ENCODE peak calls at places on chromosome 4, in seven cellular contexts. U is prostate gland; P is effector memory CD4-positive, alpha-beta T cell; G is BE2C; F is CD8-positive, alpha-beta memory T cell; T is heart right ventricle; Z is AG04450. Y is an unnamed sample.

GRCh38 chr4:8063974-8064563 is 94.5 kb downstream of the ABLIM2 start:
- DNase-seq in Z (no peak), U (no peak), G (no peak), T (no peak), P (no peak), F (no peak), Y (peak; percentile 7)

GRCh38 chr4:38151870-38152269 is 191.7 kb downstream of the PTTG2 start:
- DNase-seq in F (no peak), Z (no peak), U (no peak), P (no peak), G (no peak), T (no peak), Y (peak; percentile 68)

GRCh38 chr4:47668810-47669408 is 169.0 kb downstream of the CORIN start:
- DNase-seq in F (peak; percentile 5), P (no peak), T (peak; percentile 32), U (peak; percentile 38), G (peak; percentile 21), Z (peak; percentile 16), Y (peak; percentile 48)

GRCh38 chr4:82833696-82834313 is 35.2 kb upstream of the SCD5 start:
- DNase-seq in T (peak; percentile 22), Z (peak; percentile 74), P (no peak), G (no peak), F (no peak), U (no peak), Y (peak; percentile 86)

GRCh38 chr4:84503495-84504437 is 4.7 kb upstream of the NKX6-1 start:
- DNase-seq in T (peak; percentile 23), Z (peak; percentile 21), F (no peak), G (peak; percentile 59), P (no peak), U (peak; percentile 30), Y (peak; percentile 63)

GRCh38 chr4:100493756-100494155 is 24.1 kb downstream of the EMCN start:
- DNase-seq in Z (no peak), P (no peak), T (no peak), U (no peak), F (no peak), G (no peak), Y (peak; percentile 45)

GRCh38 chr4:106315476-106315967 is 487 bp downstream of the TBCK start:
- DNase-seq in T (no peak), Z (no peak), P (peak; percentile 19), F (peak; percentile 37), G (no peak), U (peak; percentile 39), Y (peak; percentile 47)

GRCh38 chr4:85919488-85919887 is 440.4 kb downstream of the MAPK10 start:
- DNase-seq in P (no peak), T (no peak), G (no peak), Z (no peak), F (no peak), U (no peak), Y (no peak)

GRCh38 chr4:16267639-16268038 is 41.4 kb upstream of the TAPT1 start:
- DNase-seq in U (no peak), F (no peak), P (no peak), T (no peak), G (no peak), Z (no peak), Y (no peak)

GRCh38 chr4:152073738-152074137 is 312.9 kb upstream of the GATB start:
- DNase-seq in U (no peak), T (peak; percentile 10), G (peak; percentile 15), P (no peak), F (no peak), Z (no peak), Y (peak; percentile 55)

GRCh38 chr4:7764466-7764865 is 175.2 kb downstream of the AFAP1 start:
- DNase-seq in U (no peak), Z (no peak), P (no peak), F (no peak), T (no peak), G (no peak), Y (no peak)

GRCh38 chr4:186170966-186171365 is 20.4 kb upstream of the CYP4V2 start:
- DNase-seq in Z (no peak), G (no peak), T (no peak), F (no peak), U (no peak), P (no peak), Y (no peak)

GRCh38 chr4:104728380-104729122 is 233.9 kb upstream of the CXXC4 start:
- DNase-seq in G (no peak), Z (peak; percentile 47), F (no peak), T (no peak), P (no peak), U (no peak), Y (peak; percentile 98)

GRCh38 chr4:134780244-134780643 is 578.7 kb upstream of the PABPC4L start:
- DNase-seq in T (no peak), U (no peak), P (no peak), F (no peak), Z (no peak), G (no peak), Y (no peak)

GRCh38 chr4:61533140-61533539 is 333.0 kb downstream of the ADGRL3 start:
- DNase-seq in P (no peak), T (no peak), G (no peak), U (no peak), F (no peak), Z (no peak), Y (peak; percentile 77)

GRCh38 chr4:98470831-98471230 is 187.6 kb downstream of the TSPAN5 start:
- DNase-seq in F (no peak), U (no peak), T (no peak), G (no peak), Z (no peak), P (no peak), Y (peak; percentile 97)

GRCh38 chr4:90904018-90904417 is 776.8 kb downstream of the CCSER1 start:
- DNase-seq in T (no peak), U (no peak), G (no peak), F (no peak), P (no peak), Z (no peak), Y (no peak)

GRCh38 chr4:121154103-121154515 is 10.0 kb downstream of the TNIP3 start:
- DNase-seq in G (no peak), U (no peak), T (no peak), P (no peak), F (peak; percentile 64), Z (no peak), Y (no peak)

GRCh38 chr4:10167201-10167600 is 50.6 kb upstream of the WDR1 start:
- DNase-seq in P (no peak), T (no peak), F (no peak), G (no peak), Z (no peak), U (no peak), Y (no peak)

GRCh38 chr4:78325244-78326187 is 226.1 kb upstream of the ANXA3 start:
- DNase-seq in Z (no peak), T (no peak), P (no peak), G (peak; percentile 23), U (no peak), F (no peak), Y (no peak)

GRCh38 chr4:54213812-54214211 is 15.3 kb upstream of the PDGFRA start:
- DNase-seq in F (no peak), P (no peak), T (no peak), U (no peak), G (no peak), Z (no peak), Y (peak; percentile 43)

GRCh38 chr4:54215379-54216072 is 13.6 kb upstream of the PDGFRA start:
- DNase-seq in G (no peak), U (no peak), P (no peak), F (no peak), Z (no peak), T (no peak), Y (no peak)

GRCh38 chr4:54218736-54219135 is 10.4 kb upstream of the PDGFRA start:
- DNase-seq in P (no peak), U (no peak), Z (no peak), F (no peak), G (no peak), T (no peak), Y (no peak)

GRCh38 chr4:54213001-54213400 is 16.1 kb upstream of the PDGFRA start:
- DNase-seq in U (no peak), P (no peak), G (no peak), T (no peak), F (no peak), Z (no peak), Y (no peak)

DNA sequence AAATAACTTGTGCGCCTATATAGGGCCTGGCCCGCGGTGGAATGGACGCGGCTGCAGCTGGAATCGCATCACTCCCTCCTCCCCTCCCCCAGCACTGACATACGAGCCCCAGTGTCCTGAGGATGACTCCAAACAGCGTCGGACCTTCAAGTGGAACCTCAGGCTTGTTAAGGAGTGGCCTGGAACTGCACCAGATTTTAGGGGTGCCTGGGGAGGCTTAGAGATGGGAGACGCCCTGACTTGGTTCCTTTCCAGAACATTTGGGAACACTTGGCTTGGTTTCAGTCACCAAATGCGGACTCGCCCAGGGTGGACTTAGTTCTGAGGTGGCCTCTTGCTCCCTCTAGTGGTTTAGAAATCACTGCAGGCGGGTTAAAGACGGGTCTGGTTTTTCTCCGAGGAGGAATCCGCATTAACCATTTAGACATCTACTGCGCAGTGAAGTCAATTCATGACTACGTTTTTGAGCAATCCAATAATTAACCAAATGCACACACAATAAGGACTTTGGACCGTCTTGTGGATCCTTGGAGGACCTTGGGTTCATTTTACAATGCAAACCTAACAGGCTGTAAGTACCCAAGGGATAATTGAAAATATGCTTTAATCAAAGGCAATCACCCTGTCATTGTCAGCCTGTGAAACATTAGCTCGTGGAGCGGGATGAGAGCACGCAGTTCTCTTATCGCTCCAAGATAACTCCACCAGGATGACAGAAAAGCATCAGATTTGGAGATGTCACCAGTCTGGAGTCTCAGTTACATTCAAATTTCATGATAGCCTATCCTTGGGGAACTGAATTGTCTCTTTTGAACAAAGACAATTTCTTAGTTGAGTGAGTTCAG is 11.2 kb upstream of the PDGFRA start:
- DNase-seq in F (peak; percentile 45), P (no peak), G (peak; percentile 79), Z (peak; percentile 64), T (peak; percentile 84), U (peak; percentile 65), Y (peak; percentile 70)
- H3K4me3 ChIP-seq in F (no peak overlapping the region), P (peak overlapping the region; percentile 9), G (peak overlapping the region; percentile 65), Z (peak overlapping the region; percentile 61), T (peak overlapping the region; percentile 48), U (peak overlapping the region; percentile 12), Y (peak overlapping the region; percentile 60)

GRCh38 chr4:138935-139334 is 14.6 kb downstream of the ZNF718 start:
- DNase-seq in G (no peak), F (no peak), U (no peak), Z (no peak), T (no peak), P (no peak), Y (no peak)
- H3K9me3 ChIP-seq in G (peaks cover 6% of the 10 kb centered on the region), F (peaks cover 10% of the 10 kb centered on the region), U (peaks cover 1% of the 10 kb centered on the region), Z (peaks cover 44% of the 10 kb centered on the region), T (no peaks in the 10 kb centered on the region), P (peaks cover 53% of the 10 kb centered on the region), Y (peaks cover 3% of the 10 kb centered on the region)

GRCh38 chr4:80489798-80490197 is 154.3 kb downstream of the CFAP299 start:
- DNase-seq in T (no peak), F (no peak), U (no peak), Z (no peak), G (no peak), P (no peak), Y (no peak)
- H3K4me3 ChIP-seq in T (no peak overlapping the region), F (no peak overlapping the region), U (no peak overlapping the region), Z (no peak overlapping the region), G (no peak overlapping the region), P (no peak overlapping the region), Y (no peak overlapping the region)

DNA sequence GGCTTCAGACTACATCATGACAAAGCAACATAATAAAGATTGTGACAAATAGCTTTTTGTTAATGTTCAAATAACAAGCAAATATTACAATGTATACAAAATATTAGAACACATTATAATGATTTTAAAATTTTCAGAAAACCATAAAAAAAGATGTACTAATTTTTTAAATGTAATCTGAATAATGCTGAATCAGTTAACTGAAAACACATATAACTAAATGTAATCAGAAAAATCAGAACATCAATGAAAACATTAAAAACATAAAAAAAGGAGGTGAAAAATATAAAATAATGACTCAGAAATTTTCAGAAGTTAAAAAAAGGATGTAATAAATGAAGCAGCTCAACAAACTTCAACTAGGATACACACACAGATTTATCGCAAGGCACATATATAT is 53.5 kb downstream of the ZNF721 start:
- DNase-seq in U (no peak), Z (no peak), F (no peak), T (no peak), P (no peak), G (no peak), Y (no peak)
- H3K9me3 ChIP-seq in U (peaks cover 9% of the 10 kb centered on the region), Z (peaks cover 30% of the 10 kb centered on the region), F (peaks cover 71% of the 10 kb centered on the region), T (peaks cover 53% of the 10 kb centered on the region), P (peaks cover 82% of the 10 kb centered on the region), G (peaks cover 12% of the 10 kb centered on the region), Y (peaks cover 5% of the 10 kb centered on the region)

Y was measured in fibroblast of lung.